ENCODE peak calls at places on chromosomes 1 and 21, in seven cellular contexts. L, S, N, D, Q, M and O are unnamed samples.

GRCh38 chr21:41671859-41672542 is 94.9 kb downstream of the RIPK4 start:
- DNase-seq in L (no peak), S (no peak), N (no peak), D (no peak), Q (no peak), M (no peak), O (no peak)

GRCh38 chr1:9078035-9078948 is 8.9 kb upstream of the SLC2A5 start:
- DNase-seq in L (peak), S (peak), N (no peak), D (no peak), Q (peak), M (no peak), O (peak)

GRCh38 chr1:20483833-20484525 is 2.0 kb downstream of the CAMK2N1 start:
- DNase-seq in L (peak), S (peak), N (peak), D (peak), Q (peak), M (peak), O (no peak)

GRCh38 chr1:116420417-116421200 is 47.6 kb downstream of the ATP1A1 start:
- DNase-seq in L (no peak), S (no peak), N (no peak), D (no peak), Q (no peak), M (no peak), O (peak)

GRCh38 chr1:200875416-200875815 is 2.6 kb downstream of the GPR25 start:
- DNase-seq in L (no peak), S (no peak), N (no peak), D (no peak), Q (no peak), M (no peak), O (no peak)

GRCh38 chr1:115088871-115089442 is 346 bp downstream of the TSPAN2 start:
- DNase-seq in L (no peak), S (no peak), N (no peak), D (peak), Q (no peak), M (no peak), O (no peak)

GRCh38 chr1:96509351-96509750 is 212.2 kb upstream of the PTBP2 start:
- DNase-seq in L (no peak), S (no peak), N (no peak), D (no peak), Q (no peak), M (no peak), O (no peak)

GRCh38 chr1:78673120-78673519 is 23.5 kb downstream of the IFI44 start:
- DNase-seq in L (no peak), S (no peak), N (no peak), D (peak), Q (no peak), M (no peak), O (no peak)

GRCh38 chr1:85372683-85373446 is 92.1 kb downstream of the DDAH1 start:
- DNase-seq in L (peak), S (peak), N (no peak), D (peak), Q (no peak), M (no peak), O (peak)

GRCh38 chr1:53581476-53581875 is 122.3 kb downstream of the DMRTB1 start:
- DNase-seq in L (no peak), S (no peak), N (no peak), D (no peak), Q (no peak), M (no peak), O (no peak)

GRCh38 chr1:151476083-151476482 is 16.8 kb upstream of the POGZ start:
- DNase-seq in L (peak), S (no peak), N (no peak), D (no peak), Q (peak), M (no peak), O (no peak)

GRCh38 chr21:35940074-35940927 is 120.0 kb downstream of the SETD4 start:
- DNase-seq in L (peak), S (peak), N (peak), D (peak), Q (peak), M (peak), O (peak)

GRCh38 chr1:55703726-55704363 is 488.7 kb upstream of the USP24 start:
- DNase-seq in L (no peak), S (peak), N (no peak), D (no peak), Q (no peak), M (no peak), O (no peak)

GRCh38 chr1:244436336-244437102 is 15.2 kb downstream of the ADSS2 start:
- DNase-seq in L (peak), S (peak), N (no peak), D (no peak), Q (peak), M (no peak), O (peak)

GRCh38 chr1:92516574-92516973 is 29.8 kb upstream of the GFI1 start:
- DNase-seq in L (no peak), S (no peak), N (no peak), D (no peak), Q (no peak), M (no peak), O (no peak)

GRCh38 chr21:44684483-44684882 is 2.5 kb upstream of the KRTAP12-1 start:
- DNase-seq in L (no peak), S (no peak), N (no peak), D (no peak), Q (no peak), M (no peak), O (no peak)

GRCh38 chr1:42957229-42957879 is 1.3 kb downstream of the SLC2A1 start:
- DNase-seq in L (no peak), S (no peak), N (no peak), D (peak), Q (no peak), M (no peak), O (no peak)

GRCh38 chr1:226882631-226883409 is 12.4 kb downstream of the PSEN2 start:
- DNase-seq in L (peak), S (no peak), N (no peak), D (peak), Q (no peak), M (peak), O (peak)

GRCh38 chr1:6490181-6491075 is 1.0 kb downstream of the PLEKHG5 start:
- DNase-seq in L (peak), S (peak), N (peak), D (peak), Q (peak), M (peak), O (peak)

GRCh38 chr1:53548031-53548491 is 88.9 kb downstream of the DMRTB1 start:
- DNase-seq in L (no peak), S (no peak), N (peak), D (peak), Q (no peak), M (no peak), O (no peak)

GRCh38 chr1:20194224-20194623 is 7.9 kb upstream of the PLA2G2C start:
- DNase-seq in L (no peak), S (no peak), N (no peak), D (no peak), Q (peak), M (no peak), O (no peak)

GRCh38 chr1:193068013-193068412 is 8.6 kb downstream of the RO60 start:
- DNase-seq in L (no peak), S (no peak), N (no peak), D (no peak), Q (no peak), M (no peak), O (no peak)

GRCh38 chr21:28632718-28633408 is 359.8 kb downstream of the LTN1 start:
- DNase-seq in L (peak), S (peak), N (no peak), D (no peak), Q (peak), M (no peak), O (peak)

GRCh38 chr1:1219341-1219740 is 5.4 kb upstream of the TNFRSF4 start:
- DNase-seq in L (no peak), S (no peak), N (no peak), D (no peak), Q (no peak), M (no peak), O (no peak)

GRCh38 chr1:107820797-107821196 is 144.2 kb downstream of the VAV3 start:
- DNase-seq in L (no peak), S (peak), N (no peak), D (no peak), Q (peak), M (peak), O (peak)

GRCh38 chr1:7042322-7043231 is 257.3 kb downstream of the CAMTA1 start:
- DNase-seq in L (peak), S (peak), N (no peak), D (peak), Q (peak), M (peak), O (peak)

GRCh38 chr1:31201871-31202270 is 37.8 kb downstream of the NKAIN1 start:
- DNase-seq in L (no peak), S (no peak), N (no peak), D (no peak), Q (no peak), M (no peak), O (no peak)

GRCh38 chr1:109252167-109252892 is 3.0 kb downstream of the CELSR2 start:
- DNase-seq in L (no peak), S (no peak), N (no peak), D (no peak), Q (no peak), M (no peak), O (no peak)

GRCh38 chr1:6727535-6727934 is 25.9 kb upstream of the DNAJC11 start:
- DNase-seq in L (peak), S (peak), N (peak), D (peak), Q (peak), M (peak), O (peak)